ENCODE peak calls at places on chromosomes 7 and 10, in four cellular contexts. One of them, this sample, is unnamed.

GRCh38 chr10:10462116-10462515 is 555.6 kb upstream of the CELF2 start:
- DNase-seq in sigmoid colon: no peak
- DNase-seq in Peyer's patch: no peak
- DNase-seq in IMR-90: no peak
- DNase-seq in this sample: no peak

GRCh38 chr10:53102424-53102823 is 329.8 kb upstream of the MBL2 start:
- DNase-seq in sigmoid colon: no peak
- DNase-seq in Peyer's patch: no peak
- DNase-seq in IMR-90: no peak
- DNase-seq in this sample: no peak

GRCh38 chr7:47600199-47601118 is 18.5 kb upstream of the TNS3 start:
- DNase-seq in sigmoid colon: no peak
- DNase-seq in Peyer's patch: no peak
- DNase-seq in IMR-90: peak; percentile 86
- DNase-seq in this sample: no peak

GRCh38 chr7:130350945-130351663 is 6.5 kb downstream of the CPA5 start:
- DNase-seq in sigmoid colon: no peak
- DNase-seq in Peyer's patch: no peak
- DNase-seq in IMR-90: no peak
- DNase-seq in this sample: no peak

GRCh38 chr10:106395061-106395749 is 769.3 kb downstream of the SORCS1 start:
- DNase-seq in sigmoid colon: no peak
- DNase-seq in Peyer's patch: no peak
- DNase-seq in IMR-90: no peak
- DNase-seq in this sample: no peak

GRCh38 chr10:79905322-79906314 is 43.3 kb downstream of the SFTPD start:
- DNase-seq in sigmoid colon: no peak
- DNase-seq in Peyer's patch: no peak
- DNase-seq in IMR-90: peak; percentile 12
- DNase-seq in this sample: no peak

GRCh38 chr7:124776153-124776552 is 10.6 kb upstream of the GPR37 start:
- DNase-seq in sigmoid colon: no peak
- DNase-seq in Peyer's patch: no peak
- DNase-seq in IMR-90: no peak
- DNase-seq in this sample: no peak

GRCh38 chr7:45410893-45411292 is 163.3 kb upstream of the ADCY1 start:
- DNase-seq in sigmoid colon: no peak
- DNase-seq in Peyer's patch: no peak
- DNase-seq in IMR-90: no peak
- DNase-seq in this sample: no peak

GRCh38 chr7:158272091-158272490 is 315.5 kb downstream of the PTPRN2 start:
- DNase-seq in sigmoid colon: peak; percentile 35
- DNase-seq in Peyer's patch: no peak
- DNase-seq in IMR-90: no peak
- DNase-seq in this sample: no peak

GRCh38 chr10:96579133-96579532 is 7.7 kb downstream of the TM9SF3 start:
- DNase-seq in sigmoid colon: no peak
- DNase-seq in Peyer's patch: no peak
- DNase-seq in IMR-90: no peak
- DNase-seq in this sample: no peak
- H3K27ac ChIP-seq in sigmoid colon: no peak overlapping the region
- H3K27ac ChIP-seq in Peyer's patch: no peak overlapping the region
- H3K27ac ChIP-seq in IMR-90: no peak overlapping the region
- H3K27ac ChIP-seq in this sample: peak overlapping the region; percentile 8

GRCh38 chr7:27431465-27431864 is 188.9 kb downstream of the EVX1 start:
- DNase-seq in sigmoid colon: no peak
- DNase-seq in Peyer's patch: no peak
- DNase-seq in IMR-90: no peak
- DNase-seq in this sample: no peak
- H3K27ac ChIP-seq in sigmoid colon: no peak overlapping the region
- H3K27ac ChIP-seq in Peyer's patch: no peak overlapping the region
- H3K27ac ChIP-seq in IMR-90: no peak overlapping the region
- H3K27ac ChIP-seq in this sample: no peak overlapping the region

GRCh38 chr7:17368856-17369520 is 70.5 kb downstream of the AHR start:
- DNase-seq in sigmoid colon: no peak
- DNase-seq in Peyer's patch: no peak
- DNase-seq in IMR-90: peak; percentile 13
- DNase-seq in this sample: no peak
- H3K27ac ChIP-seq in sigmoid colon: peak overlapping the region; percentile 76
- H3K27ac ChIP-seq in Peyer's patch: no peak overlapping the region
- H3K27ac ChIP-seq in IMR-90: peak overlapping the region; percentile 85
- H3K27ac ChIP-seq in this sample: no peak overlapping the region

DNA sequence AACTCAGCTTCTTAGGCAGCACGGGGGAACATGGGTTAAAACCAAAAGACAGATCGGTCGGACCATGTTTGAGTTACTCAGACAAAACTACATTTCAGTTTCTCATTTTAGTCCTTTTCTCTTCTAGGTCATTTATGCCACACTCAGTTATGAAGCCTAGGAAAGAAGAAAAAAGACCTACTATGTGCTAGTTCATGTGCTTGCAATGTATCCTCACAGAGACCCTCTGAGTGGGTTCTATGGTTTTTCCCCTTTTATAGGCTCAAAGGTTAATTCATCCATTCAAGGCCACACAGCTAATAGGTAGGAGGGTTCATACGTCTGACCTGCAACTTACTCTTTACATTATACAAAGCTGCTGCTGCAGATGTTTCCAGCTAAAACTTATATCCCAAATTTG is 104.7 kb upstream of the ZNF438 start:
- DNase-seq in sigmoid colon: no peak
- DNase-seq in Peyer's patch: no peak
- DNase-seq in IMR-90: no peak
- DNase-seq in this sample: no peak
- H3K27ac ChIP-seq in sigmoid colon: no peak overlapping the region
- H3K27ac ChIP-seq in Peyer's patch: no peak overlapping the region
- H3K27ac ChIP-seq in IMR-90: peak overlapping the region; percentile 91
- H3K27ac ChIP-seq in this sample: no peak overlapping the region

GRCh38 chr10:122149138-122149606 is 121.9 kb upstream of the BTBD16 start:
- DNase-seq in sigmoid colon: peak; percentile 86
- DNase-seq in Peyer's patch: no peak
- DNase-seq in IMR-90: peak; percentile 33
- DNase-seq in this sample: no peak
- H3K27ac ChIP-seq in sigmoid colon: peak overlapping the region; percentile 82
- H3K27ac ChIP-seq in Peyer's patch: peak overlapping the region; percentile 43
- H3K27ac ChIP-seq in IMR-90: no peak overlapping the region
- H3K27ac ChIP-seq in this sample: peak overlapping the region; percentile 52

GRCh38 chr10:110459600-110459999 is 38.1 kb upstream of the DUSP5 start:
- DNase-seq in sigmoid colon: no peak
- DNase-seq in Peyer's patch: peak; percentile 34
- DNase-seq in IMR-90: no peak
- DNase-seq in this sample: no peak

GRCh38 chr10:110456046-110456445 is 41.7 kb upstream of the DUSP5 start:
- DNase-seq in sigmoid colon: peak; percentile 36
- DNase-seq in Peyer's patch: peak; percentile 80
- DNase-seq in IMR-90: no peak
- DNase-seq in this sample: no peak

GRCh38 chr10:110456523-110457091 is 41.1 kb upstream of the DUSP5 start:
- DNase-seq in sigmoid colon: peak; percentile 11
- DNase-seq in Peyer's patch: peak; percentile 42
- DNase-seq in IMR-90: peak; percentile 67
- DNase-seq in this sample: no peak

GRCh38 chr10:110458583-110458920 is 39.2 kb upstream of the DUSP5 start:
- DNase-seq in sigmoid colon: no peak
- DNase-seq in Peyer's patch: peak; percentile 45
- DNase-seq in IMR-90: no peak
- DNase-seq in this sample: no peak

GRCh38 chr10:110457851-110458582 is 39.7 kb upstream of the DUSP5 start:
- DNase-seq in sigmoid colon: peak; percentile 13
- DNase-seq in Peyer's patch: peak; percentile 61
- DNase-seq in IMR-90: no peak
- DNase-seq in this sample: no peak
- H3K27ac ChIP-seq in sigmoid colon: no peak overlapping the region
- H3K27ac ChIP-seq in Peyer's patch: no peak overlapping the region
- H3K27ac ChIP-seq in IMR-90: no peak overlapping the region
- H3K27ac ChIP-seq in this sample: no peak overlapping the region

GRCh38 chr10:118840776-118841468 is 86.2 kb upstream of the CACUL1 start:
- DNase-seq in sigmoid colon: no peak
- DNase-seq in Peyer's patch: no peak
- DNase-seq in IMR-90: no peak
- DNase-seq in this sample: no peak

GRCh38 chr10:118839348-118839747 is 84.6 kb upstream of the CACUL1 start:
- DNase-seq in sigmoid colon: no peak
- DNase-seq in Peyer's patch: no peak
- DNase-seq in IMR-90: no peak
- DNase-seq in this sample: no peak

GRCh38 chr10:118840071-118840775 is 85.5 kb upstream of the CACUL1 start:
- DNase-seq in sigmoid colon: no peak
- DNase-seq in Peyer's patch: peak; percentile 63
- DNase-seq in IMR-90: no peak
- DNase-seq in this sample: no peak

GRCh38 chr10:118835682-118836326 is 81.0 kb upstream of the CACUL1 start:
- DNase-seq in sigmoid colon: no peak
- DNase-seq in Peyer's patch: peak; percentile 78
- DNase-seq in IMR-90: no peak
- DNase-seq in this sample: peak; percentile 57

GRCh38 chr10:118838364-118838763 is 83.6 kb upstream of the CACUL1 start:
- DNase-seq in sigmoid colon: no peak
- DNase-seq in Peyer's patch: no peak
- DNase-seq in IMR-90: no peak
- DNase-seq in this sample: no peak
- H3K27ac ChIP-seq in sigmoid colon: no peak overlapping the region
- H3K27ac ChIP-seq in Peyer's patch: no peak overlapping the region
- H3K27ac ChIP-seq in IMR-90: no peak overlapping the region
- H3K27ac ChIP-seq in this sample: no peak overlapping the region

This sample was measured in colonic mucosa.